ENCODE peak calls at places on chromosomes 3 and 15, in six cellular contexts. One of them, this sample, is unnamed. For H3K4me1 and H3K79me2, the result is how much of the 10 kb centered on the place peaks cover.

GRCh38 chr3:59320080-59320479 is 270.3 kb upstream of the CFAP20DC start:
- DNase-seq in H9: no peak
- DNase-seq in GM23248: no peak
- DNase-seq in GM23338: no peak
- DNase-seq in fibroblast of lung: no peak
- DNase-seq in HepG2: peak
- DNase-seq in this sample: no peak

GRCh38 chr3:16606398-16606797 is 1.2 kb upstream of the DAZL start:
- DNase-seq in H9: no peak
- DNase-seq in GM23248: peak
- DNase-seq in GM23338: peak
- DNase-seq in fibroblast of lung: no peak
- DNase-seq in HepG2: no peak
- DNase-seq in this sample: peak

GRCh38 chr15:62875626-62876021 is 166.9 kb upstream of the TPM1 start:
- DNase-seq in H9: no peak
- DNase-seq in GM23248: no peak
- DNase-seq in GM23338: no peak
- DNase-seq in fibroblast of lung: no peak
- DNase-seq in HepG2: no peak
- DNase-seq in this sample: no peak

GRCh38 chr3:58691997-58692396 is 25.4 kb upstream of the FAM3D start:
- DNase-seq in H9: no peak
- DNase-seq in GM23248: no peak
- DNase-seq in GM23338: peak
- DNase-seq in fibroblast of lung: peak
- DNase-seq in HepG2: no peak
- DNase-seq in this sample: peak

GRCh38 chr3:110343376-110343775 is 728.2 kb upstream of the NECTIN3 start:
- DNase-seq in H9: no peak
- DNase-seq in GM23248: peak
- DNase-seq in GM23338: no peak
- DNase-seq in fibroblast of lung: no peak
- DNase-seq in HepG2: no peak
- DNase-seq in this sample: peak

GRCh38 chr3:40737343-40737742 is 212.6 kb downstream of the ZNF621 start:
- DNase-seq in H9: no peak
- DNase-seq in GM23248: no peak
- DNase-seq in GM23338: no peak
- DNase-seq in fibroblast of lung: no peak
- DNase-seq in HepG2: no peak
- DNase-seq in this sample: no peak

GRCh38 chr3:150544040-150544439 is 2.3 kb downstream of the SERP1 start:
- DNase-seq in H9: no peak
- DNase-seq in GM23248: peak
- DNase-seq in GM23338: no peak
- DNase-seq in fibroblast of lung: peak
- DNase-seq in HepG2: no peak
- DNase-seq in this sample: peak

GRCh38 chr3:176403531-176403930 is 793.8 kb downstream of the TBL1XR1 start:
- DNase-seq in H9: no peak
- DNase-seq in GM23248: peak
- DNase-seq in GM23338: no peak
- DNase-seq in fibroblast of lung: no peak
- DNase-seq in HepG2: no peak
- DNase-seq in this sample: no peak

GRCh38 chr3:10602769-10603768 is 97.7 kb upstream of the ATP2B2 start:
- DNase-seq in H9: no peak
- DNase-seq in GM23248: no peak
- DNase-seq in GM23338: no peak
- DNase-seq in fibroblast of lung: no peak
- DNase-seq in HepG2: no peak
- DNase-seq in this sample: no peak

GRCh38 chr3:25820372-25820771 is 30.5 kb downstream of the OXSM start:
- DNase-seq in H9: peak
- DNase-seq in GM23248: peak
- DNase-seq in GM23338: peak
- DNase-seq in fibroblast of lung: peak
- DNase-seq in HepG2: no peak
- DNase-seq in this sample: peak

GRCh38 chr3:100695696-100696095 is 13.6 kb upstream of the TFG start:
- DNase-seq in H9: no peak
- DNase-seq in GM23248: no peak
- DNase-seq in GM23338: no peak
- DNase-seq in fibroblast of lung: no peak
- DNase-seq in HepG2: no peak
- DNase-seq in this sample: no peak

GRCh38 chr3:71219744-71220638 is 363.5 kb downstream of the FOXP1 start:
- DNase-seq in H9: no peak
- DNase-seq in GM23248: no peak
- DNase-seq in GM23338: no peak
- DNase-seq in fibroblast of lung: no peak
- DNase-seq in HepG2: peak
- DNase-seq in this sample: no peak

GRCh38 chr3:159763466-159764210 is 225.0 kb upstream of the IL12A start:
- DNase-seq in H9: peak
- DNase-seq in GM23248: peak
- DNase-seq in GM23338: peak
- DNase-seq in fibroblast of lung: peak
- DNase-seq in HepG2: no peak
- DNase-seq in this sample: peak

GRCh38 chr3:95718168-95718567 is 1096.2 kb upstream of the EPHA6 start:
- DNase-seq in H9: no peak
- DNase-seq in GM23248: no peak
- DNase-seq in GM23338: no peak
- DNase-seq in fibroblast of lung: no peak
- DNase-seq in HepG2: no peak
- DNase-seq in this sample: no peak

GRCh38 chr15:42329161-42329560 is 30.1 kb upstream of the CAPN3 start:
- DNase-seq in H9: no peak
- DNase-seq in GM23248: no peak
- DNase-seq in GM23338: no peak
- DNase-seq in fibroblast of lung: no peak
- DNase-seq in HepG2: no peak
- DNase-seq in this sample: no peak

GRCh38 chr15:94607176-94607654 is 375.9 kb downstream of the MCTP2 start:
- DNase-seq in H9: no peak
- DNase-seq in GM23248: no peak
- DNase-seq in GM23338: no peak
- DNase-seq in fibroblast of lung: peak
- DNase-seq in HepG2: no peak
- DNase-seq in this sample: no peak

GRCh38 chr3:160368804-160369203 is 30.2 kb downstream of the IFT80 start:
- DNase-seq in H9: no peak
- DNase-seq in GM23248: no peak
- DNase-seq in GM23338: no peak
- DNase-seq in fibroblast of lung: no peak
- DNase-seq in HepG2: no peak
- DNase-seq in this sample: no peak

GRCh38 chr3:187290561-187290960 is 976 bp downstream of the MASP1 start:
- DNase-seq in H9: no peak
- DNase-seq in GM23248: peak
- DNase-seq in GM23338: no peak
- DNase-seq in fibroblast of lung: no peak
- DNase-seq in HepG2: no peak
- DNase-seq in this sample: no peak

GRCh38 chr3:182803006-182803405 is 9.7 kb downstream of the ATP11B start:
- DNase-seq in H9: no peak
- DNase-seq in GM23248: no peak
- DNase-seq in GM23338: no peak
- DNase-seq in fibroblast of lung: no peak
- DNase-seq in HepG2: no peak
- DNase-seq in this sample: no peak

GRCh38 chr15:52114656-52115055 is 2.1 kb upstream of the BCL2L10 start:
- DNase-seq in H9: no peak
- DNase-seq in GM23248: no peak
- DNase-seq in GM23338: no peak
- DNase-seq in fibroblast of lung: no peak
- DNase-seq in HepG2: no peak
- DNase-seq in this sample: no peak

GRCh38 chr3:171135536-171135935 is 109.0 kb upstream of the SLC2A2 start:
- DNase-seq in H9: no peak
- DNase-seq in GM23248: peak
- DNase-seq in GM23338: no peak
- DNase-seq in fibroblast of lung: peak
- DNase-seq in HepG2: no peak
- DNase-seq in this sample: peak

GRCh38 chr3:113111308-113111707 is 100.0 kb upstream of the BOC start:
- DNase-seq in H9: no peak
- DNase-seq in GM23248: no peak
- DNase-seq in GM23338: no peak
- DNase-seq in fibroblast of lung: no peak
- DNase-seq in HepG2: no peak
- DNase-seq in this sample: peak

GRCh38 chr15:83436513-83437158 is 10.5 kb upstream of the SH3GL3 start:
- DNase-seq in H9: no peak
- DNase-seq in GM23248: peak
- DNase-seq in GM23338: peak
- DNase-seq in fibroblast of lung: peak
- DNase-seq in HepG2: peak
- DNase-seq in this sample: peak

GRCh38 chr15:52295421-52295991 is at the start of gene MYO5C:
- DNase-seq in H9: peak
- DNase-seq in GM23248: peak
- DNase-seq in GM23338: peak
- DNase-seq in fibroblast of lung: no peak
- DNase-seq in HepG2: peak
- DNase-seq in this sample: peak

GRCh38 chr3:182412066-182412465 is 381.2 kb upstream of the ATP11B start:
- DNase-seq in H9: no peak
- DNase-seq in GM23248: no peak
- DNase-seq in GM23338: no peak
- DNase-seq in fibroblast of lung: no peak
- DNase-seq in HepG2: no peak
- DNase-seq in this sample: no peak

GRCh38 chr15:32905481-32905880 is 187.7 kb downstream of the GREM1 start:
- DNase-seq in H9: no peak
- DNase-seq in GM23248: peak
- DNase-seq in GM23338: no peak
- DNase-seq in fibroblast of lung: no peak
- DNase-seq in HepG2: no peak
- DNase-seq in this sample: no peak

GRCh38 chr3:116610124-116610523 is 99.5 kb upstream of the TUSC7 start:
- DNase-seq in H9: no peak
- DNase-seq in GM23248: no peak
- DNase-seq in GM23338: no peak
- DNase-seq in fibroblast of lung: no peak
- DNase-seq in HepG2: no peak
- DNase-seq in this sample: no peak

GRCh38 chr3:13021141-13021933 is 51.9 kb downstream of the IQSEC1 start:
- DNase-seq in H9: no peak
- DNase-seq in GM23248: peak
- DNase-seq in GM23338: no peak
- DNase-seq in fibroblast of lung: no peak
- DNase-seq in HepG2: no peak
- DNase-seq in this sample: no peak

GRCh38 chr3:117927831-117928230 is 1106.8 kb downstream of the IGSF11 start:
- DNase-seq in H9: no peak
- DNase-seq in GM23248: peak
- DNase-seq in GM23338: no peak
- DNase-seq in fibroblast of lung: no peak
- DNase-seq in HepG2: no peak
- DNase-seq in this sample: peak

DNA sequence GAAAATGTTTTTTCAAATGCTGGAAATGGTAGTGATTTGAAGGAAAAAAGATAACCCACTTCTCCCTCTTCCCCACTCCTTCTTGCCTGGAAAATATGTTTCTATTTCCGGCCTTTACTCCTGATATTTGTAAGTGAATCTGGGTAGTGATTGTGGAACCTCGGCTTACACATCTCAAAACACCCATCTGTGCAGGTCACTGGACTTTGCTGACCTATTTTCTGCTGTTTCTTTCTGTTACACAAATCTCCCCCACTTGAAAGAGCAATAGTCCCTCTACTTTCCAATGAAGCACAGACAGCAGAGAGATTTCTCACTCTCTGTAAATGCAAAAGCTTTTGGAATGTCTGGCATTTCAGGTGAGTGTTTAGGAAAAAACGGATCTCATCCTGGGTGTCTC is 76.9 kb upstream of the ICE2 start:
- DNase-seq in H9: no peak
- DNase-seq in GM23248: no peak
- DNase-seq in GM23338: peak
- DNase-seq in fibroblast of lung: no peak
- DNase-seq in HepG2: no peak
- DNase-seq in this sample: no peak
- H3K4me1 ChIP-seq in H9: under half
- H3K4me1 ChIP-seq in GM23248: under half
- H3K4me1 ChIP-seq in GM23338: half or more
- H3K4me1 ChIP-seq in fibroblast of lung: under half
- H3K4me1 ChIP-seq in HepG2: under half
- H3K4me1 ChIP-seq in this sample: under half

DNA sequence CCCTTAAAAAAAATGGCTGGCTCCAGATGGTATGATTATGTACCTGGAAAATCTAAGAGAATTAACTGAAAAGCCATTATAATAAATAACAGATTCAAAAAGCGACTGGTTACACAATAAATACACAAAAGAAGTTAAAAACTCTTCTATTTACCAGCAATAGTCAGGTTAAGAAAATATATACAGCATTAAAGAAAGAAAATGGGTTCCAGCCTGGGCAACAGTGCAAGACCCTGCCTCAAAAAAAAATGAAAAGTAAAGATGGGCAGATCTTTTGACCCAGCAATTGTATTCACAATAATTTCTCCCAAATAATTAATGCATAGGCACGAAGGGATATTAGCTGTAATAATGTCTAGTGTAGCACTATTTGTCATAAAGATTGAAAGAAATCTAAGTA is 8.7 kb downstream of the TBC1D5 start:
- DNase-seq in H9: no peak
- DNase-seq in GM23248: no peak
- DNase-seq in GM23338: no peak
- DNase-seq in fibroblast of lung: no peak
- DNase-seq in HepG2: no peak
- DNase-seq in this sample: no peak
- H3K79me2 ChIP-seq in H9: under half
- H3K79me2 ChIP-seq in GM23248: half or more
- H3K79me2 ChIP-seq in GM23338: half or more
- H3K79me2 ChIP-seq in fibroblast of lung: under half
- H3K79me2 ChIP-seq in HepG2: under half
- H3K79me2 ChIP-seq in this sample: under half

DNA sequence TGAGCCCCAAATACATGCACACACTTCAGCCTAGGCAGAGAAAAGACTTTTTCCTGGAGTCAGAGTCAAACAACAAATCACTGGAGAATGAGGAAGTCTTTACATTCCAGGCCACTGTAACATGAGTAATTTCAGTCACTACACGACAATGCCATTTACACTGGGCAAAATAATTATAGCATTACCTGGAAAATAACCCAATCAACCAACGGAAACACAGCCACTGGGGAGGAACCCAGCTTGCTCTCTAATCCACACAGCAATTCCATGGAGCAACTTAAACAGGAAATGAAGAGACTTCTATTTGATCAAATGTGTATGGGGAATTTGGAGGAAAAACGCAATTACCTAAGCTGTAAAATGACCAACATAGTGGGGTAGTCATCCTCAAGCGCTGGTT is 15.2 kb downstream of the FSTL1 start:
- DNase-seq in H9: no peak
- DNase-seq in GM23248: peak
- DNase-seq in GM23338: no peak
- DNase-seq in fibroblast of lung: no peak
- DNase-seq in HepG2: no peak
- DNase-seq in this sample: peak
- H3K4me1 ChIP-seq in H9: under half
- H3K4me1 ChIP-seq in GM23248: half or more
- H3K4me1 ChIP-seq in GM23338: under half
- H3K4me1 ChIP-seq in fibroblast of lung: half or more
- H3K4me1 ChIP-seq in HepG2: under half
- H3K4me1 ChIP-seq in this sample: half or more

GRCh38 chr15:68820589-68821189 is at the start of gene ANP32A:
- DNase-seq in H9: peak
- DNase-seq in GM23248: peak
- DNase-seq in GM23338: peak
- DNase-seq in fibroblast of lung: peak
- DNase-seq in HepG2: peak
- DNase-seq in this sample: peak
- H3K79me2 ChIP-seq in H9: under half
- H3K79me2 ChIP-seq in GM23248: half or more
- H3K79me2 ChIP-seq in GM23338: half or more
- H3K79me2 ChIP-seq in fibroblast of lung: under half
- H3K79me2 ChIP-seq in HepG2: half or more
- H3K79me2 ChIP-seq in this sample: under half

This sample was measured in astrocyte.